ENCODE peak calls at places on chromosome 6, in four cellular contexts. One of them, this sample, is unnamed.

GRCh38 chr6:30914076-30914853 is at the start of gene VARS2:
- DNase-seq in Panc1: peak; percentile 64
- DNase-seq in heart left ventricle: peak; percentile 91
- DNase-seq in pancreas: peak; percentile 93
- DNase-seq in this sample: peak; percentile 94

GRCh38 chr6:68333444-68333843 is 301.6 kb upstream of the ADGRB3 start:
- DNase-seq in Panc1: no peak
- DNase-seq in pancreas: no peak
- DNase-seq in heart left ventricle: no peak
- DNase-seq in this sample: no peak

GRCh38 chr6:158037771-158038170 is 56.1 kb downstream of the SYNJ2 start:
- DNase-seq in heart left ventricle: no peak
- DNase-seq in pancreas: no peak
- DNase-seq in Panc1: no peak
- DNase-seq in this sample: no peak

GRCh38 chr6:125986956-125987617 is 747 bp downstream of the TRMT11 start:
- DNase-seq in Panc1: peak; percentile 47
- DNase-seq in pancreas: no peak
- DNase-seq in heart left ventricle: no peak
- DNase-seq in this sample: no peak

GRCh38 chr6:104928141-104928540 is 28.8 kb upstream of the LIN28B start:
- DNase-seq in heart left ventricle: no peak
- DNase-seq in Panc1: no peak
- DNase-seq in pancreas: no peak
- DNase-seq in this sample: no peak

GRCh38 chr6:63764318-63764916 is 128.8 kb downstream of the PHF3 start:
- DNase-seq in Panc1: peak; percentile 10
- DNase-seq in heart left ventricle: no peak
- DNase-seq in pancreas: no peak
- DNase-seq in this sample: no peak

GRCh38 chr6:90156861-90157260 is 139.8 kb downstream of the BACH2 start:
- DNase-seq in heart left ventricle: no peak
- DNase-seq in pancreas: no peak
- DNase-seq in Panc1: no peak
- DNase-seq in this sample: no peak

GRCh38 chr6:168420706-168421105 is 20.3 kb upstream of the SMOC2 start:
- DNase-seq in heart left ventricle: no peak
- DNase-seq in pancreas: no peak
- DNase-seq in Panc1: no peak
- DNase-seq in this sample: no peak

GRCh38 chr6:26544473-26544872 is 6.3 kb downstream of the HMGN4 start:
- DNase-seq in Panc1: no peak
- DNase-seq in pancreas: no peak
- DNase-seq in heart left ventricle: no peak
- DNase-seq in this sample: no peak

GRCh38 chr6:166595061-166595780 is 8.7 kb upstream of the RAMACL start:
- DNase-seq in heart left ventricle: no peak
- DNase-seq in Panc1: no peak
- DNase-seq in pancreas: no peak
- DNase-seq in this sample: no peak

GRCh38 chr6:34243901-34244884 is 4.6 kb downstream of the SMIM29 start:
- DNase-seq in Panc1: no peak
- DNase-seq in heart left ventricle: no peak
- DNase-seq in pancreas: no peak
- DNase-seq in this sample: no peak

GRCh38 chr6:30782425-30783014 is 38.2 kb upstream of the IER3 start:
- DNase-seq in pancreas: no peak
- DNase-seq in heart left ventricle: no peak
- DNase-seq in Panc1: no peak
- DNase-seq in this sample: no peak

GRCh38 chr6:51753635-51754034 is 333.8 kb downstream of the PKHD1 start:
- DNase-seq in pancreas: no peak
- DNase-seq in Panc1: no peak
- DNase-seq in heart left ventricle: no peak
- DNase-seq in this sample: no peak

GRCh38 chr6:66199146-66199545 is 492.1 kb upstream of the EYS start:
- DNase-seq in pancreas: no peak
- DNase-seq in Panc1: no peak
- DNase-seq in heart left ventricle: no peak
- DNase-seq in this sample: no peak

GRCh38 chr6:24719125-24719931 is at the start of gene C6orf62:
- DNase-seq in pancreas: peak; percentile 14
- DNase-seq in heart left ventricle: peak; percentile 26
- DNase-seq in Panc1: no peak
- DNase-seq in this sample: no peak

GRCh38 chr6:49626811-49627210 is 9.8 kb downstream of the RHAG start:
- DNase-seq in Panc1: no peak
- DNase-seq in heart left ventricle: no peak
- DNase-seq in pancreas: no peak
- DNase-seq in this sample: no peak

GRCh38 chr6:22732186-22732970 is 163.0 kb downstream of the HDGFL1 start:
- DNase-seq in pancreas: no peak
- DNase-seq in heart left ventricle: no peak
- DNase-seq in Panc1: no peak
- DNase-seq in this sample: no peak

GRCh38 chr6:6918216-6918983 is 189.4 kb upstream of the RREB1 start:
- DNase-seq in heart left ventricle: no peak
- DNase-seq in pancreas: no peak
- DNase-seq in Panc1: no peak
- DNase-seq in this sample: no peak

GRCh38 chr6:48078092-48078491 is 32.9 kb downstream of the PTCHD4 start:
- DNase-seq in Panc1: no peak
- DNase-seq in heart left ventricle: no peak
- DNase-seq in pancreas: no peak
- DNase-seq in this sample: no peak

GRCh38 chr6:39344821-39345280 is 22.3 kb upstream of the KCNK16 start:
- DNase-seq in heart left ventricle: no peak
- DNase-seq in pancreas: no peak
- DNase-seq in Panc1: no peak
- DNase-seq in this sample: no peak

GRCh38 chr6:11268978-11269377 is 36.5 kb upstream of the NEDD9 start:
- DNase-seq in heart left ventricle: no peak
- DNase-seq in pancreas: no peak
- DNase-seq in Panc1: no peak
- DNase-seq in this sample: no peak

GRCh38 chr6:11271228-11271627 is 38.8 kb upstream of the NEDD9 start:
- DNase-seq in heart left ventricle: no peak
- DNase-seq in Panc1: no peak
- DNase-seq in pancreas: no peak
- DNase-seq in this sample: no peak

GRCh38 chr6:11272491-11273192 is 40.2 kb upstream of the NEDD9 start:
- DNase-seq in heart left ventricle: no peak
- DNase-seq in pancreas: no peak
- DNase-seq in Panc1: no peak
- DNase-seq in this sample: no peak

GRCh38 chr6:11271637-11272036 is 39.2 kb upstream of the NEDD9 start:
- DNase-seq in pancreas: no peak
- DNase-seq in heart left ventricle: no peak
- DNase-seq in Panc1: no peak
- DNase-seq in this sample: no peak

DNA sequence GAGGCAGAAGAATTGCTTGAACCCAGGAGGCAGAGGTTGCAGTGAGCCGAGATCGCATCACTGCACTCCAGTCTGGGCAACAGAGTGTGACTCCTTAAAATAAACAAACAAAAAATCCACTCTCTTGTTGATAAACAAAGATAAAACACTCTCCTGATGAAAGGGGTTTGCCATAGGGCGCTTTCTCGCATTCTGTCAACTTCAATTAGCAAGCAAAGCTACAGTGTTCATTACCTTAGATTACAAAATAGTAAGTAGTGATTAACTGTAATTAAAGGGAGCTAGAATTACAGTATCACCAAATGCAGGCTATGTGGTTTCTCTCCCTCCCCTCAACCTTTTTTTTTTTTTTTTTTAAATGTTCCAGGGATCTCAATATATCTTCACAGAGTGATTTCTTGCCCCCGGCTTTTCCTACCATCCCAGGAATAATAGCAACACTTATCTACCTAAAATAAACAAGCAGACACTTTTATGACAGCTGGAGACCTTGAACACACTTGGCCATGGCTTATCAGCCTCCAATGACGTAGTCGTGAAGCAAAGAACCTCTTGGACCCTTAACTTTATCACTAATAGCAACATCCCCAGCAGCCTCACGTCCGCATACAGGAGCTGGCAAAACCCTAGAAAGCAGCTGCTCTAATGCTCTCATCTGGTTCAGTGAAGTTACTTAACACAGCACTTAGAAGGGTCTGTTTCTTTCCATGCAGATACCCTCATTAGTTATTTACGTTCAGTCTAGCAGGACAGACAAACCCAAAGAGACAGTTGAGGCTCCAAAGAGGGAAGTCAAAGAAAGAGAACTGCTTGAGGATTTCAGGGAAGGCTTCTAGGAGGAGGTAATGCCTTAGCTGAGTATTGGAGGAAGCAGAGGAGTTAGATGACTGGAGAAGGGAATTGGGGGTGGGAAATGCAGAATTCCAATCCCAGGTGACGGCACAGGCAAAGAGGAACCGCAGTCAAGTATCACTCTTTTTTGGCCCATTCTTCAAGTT is 37.9 kb upstream of the NEDD9 start:
- DNase-seq in Panc1: no peak
- DNase-seq in pancreas: peak; percentile 30
- DNase-seq in heart left ventricle: no peak
- DNase-seq in this sample: no peak
- H3K4me1 ChIP-seq in Panc1: no peaks in the 10 kb centered on the region
- H3K4me1 ChIP-seq in pancreas: peaks cover 16% of the 10 kb centered on the region
- H3K4me1 ChIP-seq in heart left ventricle: peaks cover 10% of the 10 kb centered on the region
- H3K4me1 ChIP-seq in this sample: no peaks in the 10 kb centered on the region

GRCh38 chr6:85455627-85456026 is 5.7 kb downstream of the NT5E start:
- DNase-seq in heart left ventricle: no peak
- DNase-seq in pancreas: no peak
- DNase-seq in Panc1: no peak
- DNase-seq in this sample: no peak

GRCh38 chr6:85452441-85452881 is 2.6 kb downstream of the NT5E start:
- DNase-seq in pancreas: no peak
- DNase-seq in heart left ventricle: no peak
- DNase-seq in Panc1: no peak
- DNase-seq in this sample: no peak

GRCh38 chr6:85451586-85452306 is 1.9 kb downstream of the NT5E start:
- DNase-seq in heart left ventricle: no peak
- DNase-seq in Panc1: no peak
- DNase-seq in pancreas: no peak
- DNase-seq in this sample: no peak

GRCh38 chr6:85453052-85453451 is 3.2 kb downstream of the NT5E start:
- DNase-seq in pancreas: no peak
- DNase-seq in heart left ventricle: no peak
- DNase-seq in Panc1: no peak
- DNase-seq in this sample: no peak

GRCh38 chr6:85453490-85453889 is 3.6 kb downstream of the NT5E start:
- DNase-seq in Panc1: no peak
- DNase-seq in pancreas: no peak
- DNase-seq in heart left ventricle: no peak
- DNase-seq in this sample: no peak
- H3K4me3 ChIP-seq in Panc1: peak overlapping the region; percentile 96
- H3K4me3 ChIP-seq in pancreas: no peak overlapping the region
- H3K4me3 ChIP-seq in heart left ventricle: no peak overlapping the region
- H3K4me3 ChIP-seq in this sample: no peak overlapping the region

GRCh38 chr6:75608955-75609533 is 7.4 kb downstream of the SENP6 start:
- DNase-seq in Panc1: no peak
- DNase-seq in heart left ventricle: no peak
- DNase-seq in pancreas: no peak
- DNase-seq in this sample: no peak

GRCh38 chr6:75608304-75608703 is 6.6 kb downstream of the SENP6 start:
- DNase-seq in pancreas: no peak
- DNase-seq in Panc1: no peak
- DNase-seq in heart left ventricle: no peak
- DNase-seq in this sample: no peak

GRCh38 chr6:75611702-75612375 is 10.2 kb downstream of the SENP6 start:
- DNase-seq in heart left ventricle: no peak
- DNase-seq in Panc1: no peak
- DNase-seq in pancreas: no peak
- DNase-seq in this sample: no peak

GRCh38 chr6:75611011-75611701 is 9.5 kb downstream of the SENP6 start:
- DNase-seq in pancreas: no peak
- DNase-seq in Panc1: no peak
- DNase-seq in heart left ventricle: no peak
- DNase-seq in this sample: no peak

GRCh38 chr6:75609639-75610590 is 8.2 kb downstream of the SENP6 start:
- DNase-seq in pancreas: no peak
- DNase-seq in Panc1: no peak
- DNase-seq in heart left ventricle: no peak
- DNase-seq in this sample: no peak
- H3K27ac ChIP-seq in pancreas: no peak overlapping the region
- H3K27ac ChIP-seq in Panc1: peak overlapping the region; percentile 10
- H3K27ac ChIP-seq in heart left ventricle: no peak overlapping the region
- H3K27ac ChIP-seq in this sample: peak overlapping the region; percentile 67

GRCh38 chr6:128335963-128336362 is 184.4 kb downstream of the PTPRK start:
- DNase-seq in Panc1: no peak
- DNase-seq in pancreas: no peak
- DNase-seq in heart left ventricle: no peak
- DNase-seq in this sample: no peak
- H3K4me1 ChIP-seq in Panc1: peaks cover 3% of the 10 kb centered on the region
- H3K4me1 ChIP-seq in pancreas: peaks cover 10% of the 10 kb centered on the region
- H3K4me1 ChIP-seq in heart left ventricle: peaks cover 42% of the 10 kb centered on the region
- H3K4me1 ChIP-seq in this sample: no peaks in the 10 kb centered on the region

GRCh38 chr6:2767327-2767985 is 2.3 kb downstream of the WRNIP1 start:
- DNase-seq in pancreas: no peak
- DNase-seq in Panc1: no peak
- DNase-seq in heart left ventricle: no peak
- DNase-seq in this sample: no peak

GRCh38 chr6:2766767-2767314 is 1.6 kb downstream of the WRNIP1 start:
- DNase-seq in Panc1: no peak
- DNase-seq in pancreas: no peak
- DNase-seq in heart left ventricle: no peak
- DNase-seq in this sample: no peak

GRCh38 chr6:2765896-2766766 is 938 bp downstream of the WRNIP1 start:
- DNase-seq in Panc1: no peak
- DNase-seq in heart left ventricle: peak; percentile 60
- DNase-seq in pancreas: peak; percentile 52
- DNase-seq in this sample: no peak

GRCh38 chr6:2768696-2769095 is 3.5 kb downstream of the WRNIP1 start:
- DNase-seq in pancreas: no peak
- DNase-seq in heart left ventricle: no peak
- DNase-seq in Panc1: no peak
- DNase-seq in this sample: no peak

DNA sequence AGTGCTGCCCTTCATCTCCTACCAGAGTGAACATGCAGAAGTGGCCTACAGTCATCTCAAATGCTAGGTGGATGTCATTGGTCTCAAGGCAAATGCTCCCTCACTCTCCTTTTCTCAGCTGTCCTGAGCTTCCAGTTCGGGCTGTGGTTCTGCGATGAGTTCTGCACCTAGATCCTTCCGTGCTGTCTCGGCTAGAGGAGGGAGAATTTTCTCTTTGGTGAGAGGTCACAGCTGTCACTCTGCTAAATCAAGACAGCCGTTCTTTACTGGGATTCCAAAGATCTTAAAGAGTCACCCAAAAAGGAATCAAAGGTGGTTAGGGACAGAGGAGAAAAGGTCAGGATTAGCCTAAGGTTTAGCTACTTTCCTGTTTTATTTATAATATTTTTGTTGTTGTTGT is 2.9 kb downstream of the WRNIP1 start:
- DNase-seq in Panc1: no peak
- DNase-seq in heart left ventricle: no peak
- DNase-seq in pancreas: no peak
- DNase-seq in this sample: no peak
- H3K4me3 ChIP-seq in Panc1: peak overlapping the region; percentile 89
- H3K4me3 ChIP-seq in heart left ventricle: peak overlapping the region; percentile 89
- H3K4me3 ChIP-seq in pancreas: no peak overlapping the region
- H3K4me3 ChIP-seq in this sample: no peak overlapping the region